ENCODE peak calls at places on chromosome 3, in seven cellular contexts. Y is RWPE2; I is CD4-positive, alpha-beta memory T cell; H is colonic mucosa; M is ovary; X is iPS DF 6.9; K is aorta. G is an unnamed sample.

GRCh38 chr3:115784739-115785571 is 161.6 kb downstream of the GAP43 start:
- DNase-seq in Y (no peak), I (no peak), H (no peak), M (no peak), X (no peak), K (no peak), G (no peak)

GRCh38 chr3:56347219-56347871 is 120.9 kb downstream of the ERC2 start:
- DNase-seq in Y (no peak), I (no peak), H (peak), M (no peak), X (peak), K (no peak), G (no peak)

GRCh38 chr3:133838296-133838789 is 32.7 kb downstream of the SRPRB start:
- DNase-seq in Y (no peak), I (no peak), H (no peak), M (no peak), X (no peak), K (no peak), G (no peak)

GRCh38 chr3:27723803-27724458 is 1.8 kb upstream of the EOMES start:
- DNase-seq in Y (no peak), I (no peak), H (no peak), M (no peak), X (no peak), K (no peak), G (no peak)

GRCh38 chr3:11567516-11568467 is 75.9 kb downstream of the VGLL4 start:
- DNase-seq in Y (peak), I (no peak), H (no peak), M (no peak), X (no peak), K (peak), G (peak)

GRCh38 chr3:105647047-105647446 is 221.8 kb downstream of the CBLB start:
- DNase-seq in Y (peak), I (no peak), H (no peak), M (no peak), X (no peak), K (no peak), G (no peak)

GRCh38 chr3:159635047-159635641 is 353.5 kb upstream of the IL12A start:
- DNase-seq in Y (no peak), I (no peak), H (no peak), M (no peak), X (no peak), K (no peak), G (no peak)

GRCh38 chr3:180704532-180704931 is 25.2 kb upstream of the CCDC39 start:
- DNase-seq in Y (no peak), I (no peak), H (no peak), M (no peak), X (no peak), K (no peak), G (no peak)

GRCh38 chr3:104510091-104510860 is 856.4 kb upstream of the ALCAM start:
- DNase-seq in Y (no peak), I (no peak), H (no peak), M (no peak), X (no peak), K (no peak), G (no peak)

GRCh38 chr3:152123457-152123856 is 145.3 kb upstream of the MBNL1 start:
- DNase-seq in Y (no peak), I (no peak), H (no peak), M (no peak), X (no peak), K (no peak), G (no peak)
- H3K27ac ChIP-seq in Y (peak), I (no peak), H (no peak), M (no peak), X (no peak), K (no peak), G (no peak)

GRCh38 chr3:143672396-143673165 is 175.7 kb downstream of the SLC9A9 start:
- DNase-seq in Y (no peak), I (no peak), H (no peak), M (no peak), X (no peak), K (no peak), G (no peak)

GRCh38 chr3:143676021-143676420 is 172.2 kb downstream of the SLC9A9 start:
- DNase-seq in Y (no peak), I (no peak), H (no peak), M (no peak), X (no peak), K (no peak), G (no peak)

GRCh38 chr3:143674100-143674968 is 173.9 kb downstream of the SLC9A9 start:
- DNase-seq in Y (peak), I (peak), H (peak), M (peak), X (peak), K (peak), G (peak)

GRCh38 chr3:143676742-143677141 is 171.5 kb downstream of the SLC9A9 start:
- DNase-seq in Y (no peak), I (no peak), H (no peak), M (no peak), X (no peak), K (no peak), G (no peak)

DNA sequence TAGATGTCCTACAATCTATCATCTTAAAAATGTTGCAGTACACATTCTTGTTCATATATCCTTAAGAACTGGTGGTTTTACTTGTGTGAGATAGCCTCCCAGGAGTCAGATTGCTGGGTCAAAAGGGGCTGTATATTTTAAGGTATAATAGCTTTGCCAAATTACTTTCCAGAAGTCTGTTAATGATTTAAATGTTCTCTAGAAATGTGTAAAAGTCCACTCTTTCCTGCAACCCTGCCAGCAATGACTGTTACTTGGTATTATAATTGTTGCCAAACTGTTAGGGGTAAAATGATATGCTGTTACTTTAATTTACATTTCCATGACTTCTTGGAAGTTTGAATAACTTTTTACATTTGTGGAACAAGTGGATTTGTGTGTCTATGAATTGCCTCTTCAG is 170.8 kb downstream of the SLC9A9 start:
- DNase-seq in Y (no peak), I (no peak), H (no peak), M (no peak), X (no peak), K (no peak), G (no peak)
- H3K4me3 ChIP-seq in Y (no peak), I (no peak), H (no peak), M (no peak), X (no peak), K (no peak), G (no peak)

GRCh38 chr3:196765454-196765853 is 25.8 kb downstream of the PAK2 start:
- DNase-seq in Y (no peak), I (no peak), H (no peak), M (no peak), X (no peak), K (no peak), G (no peak)

GRCh38 chr3:196757876-196758739 is 18.5 kb downstream of the PAK2 start:
- DNase-seq in Y (no peak), I (no peak), H (no peak), M (no peak), X (no peak), K (no peak), G (no peak)

GRCh38 chr3:196763179-196763578 is 23.5 kb downstream of the PAK2 start:
- DNase-seq in Y (no peak), I (no peak), H (no peak), M (no peak), X (no peak), K (no peak), G (no peak)
- H3K27ac ChIP-seq in Y (no peak), I (no peak), H (no peak), M (no peak), X (no peak), K (no peak), G (no peak)

GRCh38 chr3:50675179-50676030 is 678 bp downstream of the DOCK3 start:
- DNase-seq in Y (no peak), I (peak), H (no peak), M (no peak), X (no peak), K (peak), G (no peak)
- H3K4me3 ChIP-seq in Y (peak), I (no peak), H (peak), M (peak), X (peak), K (peak), G (peak)

GRCh38 chr3:48436855-48437254 is 3.1 kb downstream of the CCDC51 start:
- DNase-seq in Y (no peak), I (no peak), H (no peak), M (no peak), X (no peak), K (no peak), G (no peak)
- H3K27ac ChIP-seq in Y (peak), I (no peak), H (no peak), M (no peak), X (no peak), K (no peak), G (no peak)

GRCh38 chr3:40925228-40925627 is 274.1 kb upstream of the CTNNB1 start:
- DNase-seq in Y (no peak), I (no peak), H (no peak), M (no peak), X (no peak), K (no peak), G (no peak)

GRCh38 chr3:40921251-40921650 is 278.1 kb upstream of the CTNNB1 start:
- DNase-seq in Y (no peak), I (no peak), H (no peak), M (no peak), X (no peak), K (no peak), G (no peak)

GRCh38 chr3:40920041-40920440 is 279.3 kb upstream of the CTNNB1 start:
- DNase-seq in Y (no peak), I (no peak), H (no peak), M (no peak), X (peak), K (no peak), G (no peak)

GRCh38 chr3:40924559-40925058 is 274.7 kb upstream of the CTNNB1 start:
- DNase-seq in Y (no peak), I (no peak), H (no peak), M (no peak), X (no peak), K (no peak), G (no peak)

GRCh38 chr3:40923130-40923529 is 276.2 kb upstream of the CTNNB1 start:
- DNase-seq in Y (no peak), I (no peak), H (no peak), M (no peak), X (no peak), K (no peak), G (no peak)
- H3K4me3 ChIP-seq in Y (no peak), I (no peak), H (no peak), M (no peak), X (no peak), K (no peak), G (no peak)

GRCh38 chr3:122646146-122646988 is 34.3 kb upstream of the PARP14 start:
- DNase-seq in Y (no peak), I (no peak), H (no peak), M (no peak), X (no peak), K (no peak), G (no peak)
- H3K27ac ChIP-seq in Y (no peak), I (peak), H (no peak), M (no peak), X (no peak), K (no peak), G (no peak)

GRCh38 chr3:183116051-183116614 is 16.8 kb upstream of the MCCC1 start:
- DNase-seq in Y (no peak), I (peak), H (peak), M (no peak), X (peak), K (no peak), G (no peak)
- H3K4me3 ChIP-seq in Y (no peak), I (no peak), H (peak), M (no peak), X (peak), K (no peak), G (no peak)

DNA sequence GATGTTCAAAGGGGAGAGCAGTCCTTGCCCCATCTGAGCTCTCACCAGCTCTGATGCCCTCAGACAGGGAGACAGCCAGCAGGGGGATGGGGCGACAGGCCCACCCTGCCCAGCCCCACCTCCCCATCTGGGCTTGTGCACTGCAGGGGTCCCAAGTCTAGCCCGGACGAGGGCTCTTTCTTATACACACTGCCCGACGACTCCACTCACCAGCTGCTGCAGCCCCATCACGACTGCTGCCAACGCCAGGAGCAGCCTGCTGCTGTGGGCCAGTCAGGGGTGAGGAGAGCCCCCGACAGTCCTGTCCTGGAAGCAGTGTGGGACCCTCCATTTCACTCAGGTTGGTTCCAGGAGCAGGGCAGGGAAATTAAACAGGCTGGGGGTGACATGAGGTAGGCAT is 73.9 kb downstream of the BOC start:
- DNase-seq in Y (no peak), I (no peak), H (no peak), M (no peak), X (no peak), K (no peak), G (no peak)
- H3K27ac ChIP-seq in Y (no peak), I (no peak), H (no peak), M (no peak), X (no peak), K (no peak), G (no peak)